ENCODE peak calls at places on chromosomes 7 and 10, in six cellular contexts. H is HepG2, T is K562, Q is HCT116, W is WTC11, S is GM12878. I is an unnamed sample.
A peak's percentile ranks its signal among the peaks of the same experiment; 100 is the strongest.

GRCh38 chr10:43350139-43350538 is 21.3 kb upstream of the FXYD4 start:
- DNase-seq in H (no peak), T (no peak), Q (no peak), W (no peak), S (no peak), I (no peak)

GRCh38 chr10:79930751-79931150 is 18.2 kb downstream of the SFTPD start:
- DNase-seq in H (no peak), T (peak; percentile 2), Q (no peak), W (no peak), S (no peak), I (peak; percentile 2)

GRCh38 chr7:100677308-100678095 is 4.0 kb downstream of the GNB2 start:
- DNase-seq in H (no peak), T (no peak), Q (no peak), W (no peak), S (no peak), I (no peak)

GRCh38 chr7:142782922-142783900 is 12.4 kb downstream of the PRSS2 start:
- DNase-seq in H (peak; percentile 83), T (peak; percentile 93), Q (peak; percentile 89), W (peak; percentile 91), S (peak; percentile 66), I (peak; percentile 89)

GRCh38 chr10:43220971-43221418 is 45.9 kb downstream of the RASGEF1A start:
- DNase-seq in H (no peak), T (no peak), Q (no peak), W (peak; percentile 8), S (peak; percentile 46), I (no peak)

GRCh38 chr10:103618575-103619423 is 125.3 kb downstream of the NEURL1 start:
- DNase-seq in H (no peak), T (peak; percentile 80), Q (no peak), W (no peak), S (no peak), I (no peak)

GRCh38 chr7:15643000-15643705 is 43.3 kb downstream of the MEOX2 start:
- DNase-seq in H (no peak), T (no peak), Q (no peak), W (no peak), S (no peak), I (no peak)

GRCh38 chr10:87066178-87066577 is 28.5 kb downstream of the GLUD1 start:
- DNase-seq in H (no peak), T (no peak), Q (no peak), W (no peak), S (no peak), I (no peak)

GRCh38 chr7:151442776-151443496 is 3.0 kb upstream of the CRYGN start:
- DNase-seq in H (no peak), T (no peak), Q (no peak), W (no peak), S (no peak), I (no peak)

GRCh38 chr7:12685550-12685949 is 1.9 kb upstream of the ARL4A start:
- DNase-seq in H (no peak), T (no peak), Q (no peak), W (peak; percentile 58), S (no peak), I (peak; percentile 7)

GRCh38 chr7:138233189-138233588 is 156.9 kb downstream of the AKR1D1 start:
- DNase-seq in H (no peak), T (no peak), Q (no peak), W (no peak), S (no peak), I (no peak)

GRCh38 chr7:106775552-106775936 is 89.5 kb upstream of the PIK3CG start:
- DNase-seq in H (no peak), T (peak; percentile 53), Q (peak; percentile 97), W (no peak), S (no peak), I (no peak)

GRCh38 chr7:73719806-73720169 is 319 bp upstream of the STX1A start:
- DNase-seq in H (no peak), T (no peak), Q (no peak), W (no peak), S (no peak), I (no peak)

GRCh38 chr7:117137868-117138267 is 184.6 kb downstream of the ST7 start:
- DNase-seq in H (no peak), T (no peak), Q (no peak), W (no peak), S (no peak), I (no peak)

GRCh38 chr10:98267894-98268693 is at the start of gene LOXL4:
- DNase-seq in H (no peak), T (peak; percentile 91), Q (no peak), W (peak; percentile 45), S (no peak), I (peak; percentile 70)

GRCh38 chr7:70788276-70788675 is 343.7 kb upstream of the GALNT17 start:
- DNase-seq in H (no peak), T (peak; percentile 61), Q (no peak), W (no peak), S (no peak), I (no peak)

GRCh38 chr10:5800782-5801181 is 12.5 kb downstream of the GDI2 start:
- DNase-seq in H (no peak), T (no peak), Q (no peak), W (no peak), S (no peak), I (no peak)

GRCh38 chr7:5284304-5285281 is 1.9 kb downstream of the SLC29A4 start:
- DNase-seq in H (peak; percentile 87), T (peak; percentile 36), Q (peak; percentile 54), W (peak; percentile 89), S (peak; percentile 4), I (peak; percentile 68)

GRCh38 chr7:104296266-104296665 is 32.1 kb upstream of the LHFPL3 start:
- DNase-seq in H (no peak), T (no peak), Q (no peak), W (no peak), S (no peak), I (no peak)

GRCh38 chr7:41874206-41874770 is 171.4 kb upstream of the INHBA start:
- DNase-seq in H (no peak), T (no peak), Q (no peak), W (no peak), S (no peak), I (no peak)

GRCh38 chr7:129778770-129779601 is 167.5 kb downstream of the NRF1 start:
- DNase-seq in H (no peak), T (no peak), Q (no peak), W (peak; percentile 49), S (no peak), I (peak; percentile 73)

GRCh38 chr10:104683567-104683966 is 42.5 kb downstream of the SORCS3 start:
- DNase-seq in H (no peak), T (no peak), Q (no peak), W (no peak), S (no peak), I (no peak)

GRCh38 chr7:98945852-98946251 is 67.5 kb downstream of the TRRAP start:
- DNase-seq in H (no peak), T (no peak), Q (no peak), W (no peak), S (no peak), I (no peak)

GRCh38 chr7:129439963-129440625 is 5.9 kb downstream of the STRIP2 start:
- DNase-seq in H (no peak), T (no peak), Q (no peak), W (no peak), S (no peak), I (no peak)

GRCh38 chr10:122638106-122638505 is 61.5 kb downstream of the C10orf120 start:
- DNase-seq in H (no peak), T (no peak), Q (no peak), W (no peak), S (no peak), I (no peak)

GRCh38 chr10:122640921-122641320 is 58.7 kb downstream of the C10orf120 start:
- DNase-seq in H (no peak), T (no peak), Q (no peak), W (no peak), S (no peak), I (no peak)

GRCh38 chr10:122639801-122640200 is 59.8 kb downstream of the C10orf120 start:
- DNase-seq in H (no peak), T (no peak), Q (no peak), W (no peak), S (no peak), I (no peak)

GRCh38 chr10:122637371-122637770 is 62.3 kb downstream of the C10orf120 start:
- DNase-seq in H (no peak), T (no peak), Q (no peak), W (no peak), S (no peak), I (no peak)

DNA sequence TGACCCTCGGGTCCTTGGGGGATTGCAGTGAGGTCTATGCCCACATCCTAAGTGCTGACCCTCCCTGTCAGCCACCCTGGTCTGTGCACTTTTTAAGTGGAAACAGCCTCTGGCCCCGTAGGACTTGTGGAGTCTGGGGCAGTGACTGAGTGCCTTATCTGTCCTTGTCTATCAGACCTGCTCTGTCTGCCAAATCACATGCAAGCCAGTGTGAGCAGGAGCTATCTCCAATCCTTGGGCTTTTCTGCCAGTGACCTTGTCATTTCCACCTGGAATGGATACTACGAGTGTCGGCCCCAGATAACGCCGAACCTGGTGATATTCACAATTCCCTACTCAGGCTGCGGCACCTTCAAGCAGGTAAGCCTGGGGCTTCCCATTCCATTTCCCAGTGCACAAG is 62.7 kb downstream of the C10orf120 start:
- DNase-seq in H (no peak), T (no peak), Q (no peak), W (no peak), S (no peak), I (no peak)
- TF ChIP-seq SP1 in H (no peak), T (no peak), Q (no peak), W (no peak), S (no peak), I (no peak)

GRCh38 chr7:149284343-149284742 is 22.3 kb downstream of the ZNF783 start:
- DNase-seq in H (no peak), T (no peak), Q (no peak), W (no peak), S (no peak), I (no peak)
- TF ChIP-seq SP1 in H (no peak), T (no peak), Q (no peak), W (no peak), S (no peak), I (no peak)

DNA sequence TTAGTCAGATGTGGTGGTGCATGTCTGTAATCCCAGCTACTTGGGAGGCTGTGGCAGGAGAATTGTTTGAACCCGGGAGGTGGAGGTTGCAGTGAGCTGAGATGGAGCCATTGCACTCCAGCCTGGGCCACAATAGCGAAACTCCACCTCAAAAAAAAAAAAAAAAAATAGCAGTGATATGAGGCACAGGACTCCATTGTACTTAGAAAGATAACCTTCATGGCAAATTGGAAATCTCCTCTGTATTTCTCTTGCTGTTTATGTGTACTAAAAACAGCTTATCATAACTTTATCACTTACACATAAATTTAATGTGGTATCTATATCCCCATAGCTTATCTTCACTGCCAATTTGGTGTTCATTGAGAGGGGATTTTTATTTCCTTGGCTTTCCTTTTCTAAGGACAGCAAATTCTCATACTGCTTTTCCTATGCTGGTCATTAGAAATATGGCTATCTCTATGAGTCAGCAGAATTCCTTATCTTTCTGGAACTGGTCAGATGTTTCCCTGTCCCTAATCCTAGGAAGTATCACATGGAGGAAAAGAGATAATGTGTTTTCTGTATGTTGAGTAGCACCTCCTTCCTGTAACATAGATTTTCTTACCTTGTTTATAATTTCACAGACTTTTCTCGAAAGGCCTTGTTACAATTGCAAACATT is 40.6 kb upstream of the ZEB1 start:
- DNase-seq in H (no peak), T (no peak), Q (no peak), W (no peak), S (no peak), I (no peak)
- TF ChIP-seq SP1 in H (no peak), T (no peak), Q (no peak), W (no peak), S (no peak), I (no peak)

DNA sequence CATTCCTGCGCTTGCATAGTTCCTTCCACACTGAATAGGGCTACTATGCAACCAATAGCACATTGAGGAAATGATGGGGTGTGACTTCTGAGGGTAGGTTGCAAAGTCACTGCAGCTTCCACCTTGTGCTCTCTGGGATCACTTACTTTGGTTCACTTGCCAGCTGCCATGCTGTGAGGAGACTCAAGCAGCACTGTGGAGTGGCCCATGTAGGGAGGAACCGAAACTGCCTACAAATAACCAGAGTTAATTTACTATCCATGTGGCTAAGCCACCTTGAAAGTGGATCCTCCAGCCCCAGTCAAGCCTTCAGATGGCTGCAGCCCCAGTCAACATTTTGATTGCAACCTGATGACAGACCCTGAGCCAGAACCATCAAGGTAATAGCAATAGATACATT is 64.3 kb downstream of the FAM204A start:
- DNase-seq in H (no peak), T (no peak), Q (no peak), W (no peak), S (no peak), I (no peak)
- TF ChIP-seq SP1 in H (no peak), T (no peak), Q (no peak), W (no peak), S (no peak), I (no peak)